ENCODE peak calls at places on chromosomes 13 and 19, in seven cellular contexts. U is activated CD4-positive, alpha-beta T cell treated with anti-CD3 and anti-CD28 coated beads for 24 hours; C is stimulated activated CD4-positive, alpha-beta T cell treated with anti-CD3 and anti-CD28 coated beads, Interleukin-4, amount 100 ng/mL, for 48 hours; W is non-pigmented ciliary epithelial cell; E is adrenal gland; F is transverse colon; Y is GM04503. G is an unnamed sample.
A peak's percentile ranks its signal among the peaks of the same experiment; 100 is the strongest.

GRCh38 chr13:45257638-45258338 is 56.9 kb upstream of the KCTD4 start:
- DNase-seq in Y (no peak), C (no peak), F (no peak), E (no peak), U (no peak), W (no peak), G (no peak)

GRCh38 chr19:40605201-40605971 is 4.2 kb downstream of the LTBP4 start:
- DNase-seq in C (peak; percentile 69), F (peak; percentile 93), W (no peak), Y (no peak), E (peak; percentile 73), U (peak; percentile 64), G (peak; percentile 85)

GRCh38 chr13:20492641-20493040 is 33.0 kb downstream of the CRYL1 start:
- DNase-seq in E (peak; percentile 46), Y (no peak), C (peak; percentile 26), W (no peak), U (peak; percentile 56), F (peak; percentile 30), G (no peak)

GRCh38 chr13:94620286-94620896 is 18.7 kb downstream of the GPR180 start:
- DNase-seq in F (no peak), E (no peak), Y (no peak), U (no peak), W (no peak), C (no peak), G (no peak)

GRCh38 chr19:30009013-30009412 is 67.0 kb downstream of the URI1 start:
- DNase-seq in W (no peak), Y (no peak), C (no peak), F (no peak), U (no peak), E (no peak), G (no peak)

GRCh38 chr19:42269518-42270345 is 680 bp downstream of the CIC start:
- DNase-seq in E (peak; percentile 68), Y (no peak), U (no peak), C (no peak), F (no peak), W (no peak), G (peak; percentile 45)

GRCh38 chr19:2055871-2056809 is 5.1 kb upstream of the MKNK2 start:
- DNase-seq in Y (peak; percentile 39), W (no peak), E (peak; percentile 78), F (peak; percentile 74), C (no peak), U (no peak), G (peak; percentile 74)

GRCh38 chr13:45879666-45880065 is 28.1 kb upstream of the SIAH3 start:
- DNase-seq in F (peak; percentile 10), Y (no peak), W (no peak), E (peak; percentile 78), U (no peak), C (no peak), G (peak; percentile 81)

GRCh38 chr19:38993271-38993670 is 17.7 kb upstream of the FBXO17 start:
- DNase-seq in C (no peak), E (no peak), U (no peak), Y (peak; percentile 37), F (no peak), W (peak; percentile 34), G (no peak)

GRCh38 chr13:39073983-39074382 is 35.7 kb downstream of the NHLRC3 start:
- DNase-seq in F (no peak), Y (no peak), U (no peak), C (no peak), E (no peak), W (no peak), G (no peak)

GRCh38 chr19:28208745-28209144 is 1004.2 kb downstream of the UQCRFS1 start:
- DNase-seq in U (no peak), E (no peak), W (no peak), C (no peak), Y (no peak), F (no peak), G (no peak)

GRCh38 chr19:51327066-51327985 is 14.6 kb downstream of the VSIG10L start:
- DNase-seq in Y (no peak), U (peak; percentile 46), C (peak; percentile 52), E (no peak), F (peak; percentile 43), W (no peak), G (peak; percentile 66)

GRCh38 chr19:18725755-18726416 is 42.4 kb downstream of the CRTC1 start:
- DNase-seq in C (no peak), W (no peak), Y (no peak), U (no peak), F (no peak), E (no peak), G (no peak)